ENCODE peak calls at places on chromosomes 13 and 19, in six cellular contexts. One of them, this sample, is unnamed.
A peak's percentile ranks its signal among the peaks of the same experiment; 100 is the strongest.

GRCh38 chr19:2032296-2032941 is 16.9 kb upstream of the BTBD2 start:
- DNase-seq in GM12878: no peak
- DNase-seq in HCT116: peak; percentile 84
- DNase-seq in K562: no peak
- DNase-seq in endothelial cell of umbilical vein: peak; percentile 92
- DNase-seq in HepG2: no peak
- DNase-seq in this sample: peak; percentile 55

GRCh38 chr13:22195726-22196125 is 524.9 kb downstream of the FGF9 start:
- DNase-seq in GM12878: no peak
- DNase-seq in HCT116: no peak
- DNase-seq in K562: no peak
- DNase-seq in endothelial cell of umbilical vein: no peak
- DNase-seq in HepG2: no peak
- DNase-seq in this sample: no peak

GRCh38 chr19:45809643-45810159 is 5.4 kb downstream of the RSPH6A start:
- DNase-seq in GM12878: no peak
- DNase-seq in HCT116: no peak
- DNase-seq in K562: peak; percentile 53
- DNase-seq in endothelial cell of umbilical vein: peak; percentile 70
- DNase-seq in HepG2: no peak
- DNase-seq in this sample: no peak

GRCh38 chr19:51798958-51799310 is 4.0 kb downstream of the FPR3 start:
- DNase-seq in GM12878: no peak
- DNase-seq in HCT116: no peak
- DNase-seq in K562: no peak
- DNase-seq in endothelial cell of umbilical vein: no peak
- DNase-seq in HepG2: no peak
- DNase-seq in this sample: no peak

GRCh38 chr13:24650157-24650556 is 30.1 kb upstream of the ATP12A start:
- DNase-seq in GM12878: no peak
- DNase-seq in HCT116: no peak
- DNase-seq in K562: no peak
- DNase-seq in endothelial cell of umbilical vein: no peak
- DNase-seq in HepG2: no peak
- DNase-seq in this sample: no peak

GRCh38 chr19:45496349-45496953 is 396 bp downstream of the RTN2 start:
- DNase-seq in GM12878: no peak
- DNase-seq in HCT116: no peak
- DNase-seq in K562: peak; percentile 61
- DNase-seq in endothelial cell of umbilical vein: peak; percentile 29
- DNase-seq in HepG2: no peak
- DNase-seq in this sample: peak; percentile 91

GRCh38 chr19:5094768-5095567 is 126.1 kb downstream of the KDM4B start:
- DNase-seq in GM12878: no peak
- DNase-seq in HCT116: no peak
- DNase-seq in K562: no peak
- DNase-seq in endothelial cell of umbilical vein: no peak
- DNase-seq in HepG2: no peak
- DNase-seq in this sample: no peak

GRCh38 chr13:109336730-109337129 is 449.7 kb downstream of the IRS2 start:
- DNase-seq in GM12878: no peak
- DNase-seq in HCT116: no peak
- DNase-seq in K562: no peak
- DNase-seq in endothelial cell of umbilical vein: no peak
- DNase-seq in HepG2: no peak
- DNase-seq in this sample: no peak

GRCh38 chr19:7947939-7948338 is 4.5 kb upstream of the TIMM44 start:
- DNase-seq in GM12878: no peak
- DNase-seq in HCT116: no peak
- DNase-seq in K562: no peak
- DNase-seq in endothelial cell of umbilical vein: no peak
- DNase-seq in HepG2: no peak
- DNase-seq in this sample: no peak

GRCh38 chr13:100269837-100270236 is 180.9 kb downstream of the PCCA start:
- DNase-seq in GM12878: no peak
- DNase-seq in HCT116: no peak
- DNase-seq in K562: no peak
- DNase-seq in endothelial cell of umbilical vein: peak; percentile 93
- DNase-seq in HepG2: no peak
- DNase-seq in this sample: no peak

GRCh38 chr13:91123456-91124127 is 223.9 kb upstream of the MIR17HG start:
- DNase-seq in GM12878: no peak
- DNase-seq in HCT116: no peak
- DNase-seq in K562: no peak
- DNase-seq in endothelial cell of umbilical vein: no peak
- DNase-seq in HepG2: no peak
- DNase-seq in this sample: no peak

GRCh38 chr19:50430888-50431342 is 1.8 kb upstream of the MYBPC2 start:
- DNase-seq in GM12878: no peak
- DNase-seq in HCT116: no peak
- DNase-seq in K562: no peak
- DNase-seq in endothelial cell of umbilical vein: no peak
- DNase-seq in HepG2: no peak
- DNase-seq in this sample: no peak

GRCh38 chr13:110250258-110250891 is 56.6 kb downstream of the COL4A1 start:
- DNase-seq in GM12878: no peak
- DNase-seq in HCT116: no peak
- DNase-seq in K562: no peak
- DNase-seq in endothelial cell of umbilical vein: peak; percentile 64
- DNase-seq in HepG2: no peak
- DNase-seq in this sample: no peak

GRCh38 chr19:49069026-49069425 is 3.5 kb downstream of the KCNA7 start:
- DNase-seq in GM12878: no peak
- DNase-seq in HCT116: no peak
- DNase-seq in K562: no peak
- DNase-seq in endothelial cell of umbilical vein: no peak
- DNase-seq in HepG2: no peak
- DNase-seq in this sample: no peak

GRCh38 chr19:49070416-49070815 is 2.1 kb downstream of the KCNA7 start:
- DNase-seq in GM12878: no peak
- DNase-seq in HCT116: no peak
- DNase-seq in K562: no peak
- DNase-seq in endothelial cell of umbilical vein: no peak
- DNase-seq in HepG2: no peak
- DNase-seq in this sample: no peak

GRCh38 chr19:49071860-49072547 is 495 bp downstream of the KCNA7 start:
- DNase-seq in GM12878: no peak
- DNase-seq in HCT116: no peak
- DNase-seq in K562: peak; percentile 84
- DNase-seq in endothelial cell of umbilical vein: no peak
- DNase-seq in HepG2: no peak
- DNase-seq in this sample: no peak

DNA sequence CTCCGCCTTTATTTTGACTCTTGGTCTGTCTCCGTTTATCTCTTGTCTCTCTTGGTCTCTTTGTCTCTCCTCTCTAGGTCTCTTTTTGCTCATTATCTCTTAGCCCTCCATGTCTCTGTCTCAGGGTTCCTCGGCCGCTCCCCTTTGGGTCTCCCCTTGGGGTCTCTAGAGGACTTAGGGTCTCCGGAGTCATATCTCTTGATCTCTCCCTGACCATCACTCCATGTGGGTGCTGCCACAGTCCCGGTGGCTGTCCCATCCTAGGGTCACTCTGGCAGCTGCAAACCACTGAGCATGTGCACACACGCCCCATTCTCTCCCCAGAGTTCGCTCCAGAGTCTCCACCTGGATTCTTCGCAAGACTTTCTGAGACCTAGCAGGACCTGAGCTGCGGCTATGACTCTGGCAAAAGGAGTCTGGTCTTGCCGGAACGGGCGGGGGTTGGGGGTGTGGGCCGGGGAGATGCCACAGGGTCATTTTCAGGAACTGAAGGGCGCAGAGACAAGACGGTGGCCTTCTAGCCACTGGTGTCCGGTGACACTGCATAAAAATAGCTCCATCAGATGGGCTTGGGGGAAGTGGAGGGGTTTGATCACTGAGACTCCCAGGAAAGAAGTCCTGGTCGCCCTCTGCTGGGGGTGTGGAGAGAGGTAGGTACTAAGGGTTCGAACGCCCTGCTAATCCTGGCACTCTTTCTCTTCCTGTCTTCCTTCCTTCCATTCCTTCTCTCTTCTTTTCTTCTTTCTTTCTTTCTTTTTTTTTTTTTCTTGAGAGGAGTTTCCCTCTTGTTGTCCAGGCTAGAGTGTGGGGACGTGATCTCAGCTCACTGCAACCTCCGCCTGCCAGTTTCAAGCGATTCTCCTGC is 1.2 kb upstream of the KCNA7 start:
- DNase-seq in GM12878: no peak
- DNase-seq in HCT116: peak; percentile 45
- DNase-seq in K562: peak; percentile 84
- DNase-seq in endothelial cell of umbilical vein: no peak
- DNase-seq in HepG2: peak; percentile 32
- DNase-seq in this sample: no peak
- TF ChIP-seq EZH2 in GM12878: no peak
- TF ChIP-seq EZH2 in HCT116: no peak
- TF ChIP-seq EZH2 in K562: no peak
- TF ChIP-seq EZH2 in endothelial cell of umbilical vein: no peak
- TF ChIP-seq EZH2 in HepG2: no peak
- TF ChIP-seq EZH2 in this sample: no peak

GRCh38 chr19:18290250-18291018 is 9.0 kb upstream of the JUND start:
- DNase-seq in GM12878: peak; percentile 79
- DNase-seq in HCT116: no peak
- DNase-seq in K562: peak; percentile 37
- DNase-seq in endothelial cell of umbilical vein: no peak
- DNase-seq in HepG2: no peak
- DNase-seq in this sample: no peak

GRCh38 chr19:18292810-18293641 is 11.6 kb upstream of the JUND start:
- DNase-seq in GM12878: no peak
- DNase-seq in HCT116: peak; percentile 73
- DNase-seq in K562: peak; percentile 91
- DNase-seq in endothelial cell of umbilical vein: peak; percentile 70
- DNase-seq in HepG2: peak; percentile 75
- DNase-seq in this sample: peak; percentile 79

GRCh38 chr19:18292460-18292809 is 11.0 kb upstream of the JUND start:
- DNase-seq in GM12878: no peak
- DNase-seq in HCT116: no peak
- DNase-seq in K562: no peak
- DNase-seq in endothelial cell of umbilical vein: peak; percentile 53
- DNase-seq in HepG2: no peak
- DNase-seq in this sample: peak; percentile 82

GRCh38 chr19:18291019-18291524 is 9.7 kb upstream of the JUND start:
- DNase-seq in GM12878: no peak
- DNase-seq in HCT116: no peak
- DNase-seq in K562: no peak
- DNase-seq in endothelial cell of umbilical vein: no peak
- DNase-seq in HepG2: no peak
- DNase-seq in this sample: no peak

DNA sequence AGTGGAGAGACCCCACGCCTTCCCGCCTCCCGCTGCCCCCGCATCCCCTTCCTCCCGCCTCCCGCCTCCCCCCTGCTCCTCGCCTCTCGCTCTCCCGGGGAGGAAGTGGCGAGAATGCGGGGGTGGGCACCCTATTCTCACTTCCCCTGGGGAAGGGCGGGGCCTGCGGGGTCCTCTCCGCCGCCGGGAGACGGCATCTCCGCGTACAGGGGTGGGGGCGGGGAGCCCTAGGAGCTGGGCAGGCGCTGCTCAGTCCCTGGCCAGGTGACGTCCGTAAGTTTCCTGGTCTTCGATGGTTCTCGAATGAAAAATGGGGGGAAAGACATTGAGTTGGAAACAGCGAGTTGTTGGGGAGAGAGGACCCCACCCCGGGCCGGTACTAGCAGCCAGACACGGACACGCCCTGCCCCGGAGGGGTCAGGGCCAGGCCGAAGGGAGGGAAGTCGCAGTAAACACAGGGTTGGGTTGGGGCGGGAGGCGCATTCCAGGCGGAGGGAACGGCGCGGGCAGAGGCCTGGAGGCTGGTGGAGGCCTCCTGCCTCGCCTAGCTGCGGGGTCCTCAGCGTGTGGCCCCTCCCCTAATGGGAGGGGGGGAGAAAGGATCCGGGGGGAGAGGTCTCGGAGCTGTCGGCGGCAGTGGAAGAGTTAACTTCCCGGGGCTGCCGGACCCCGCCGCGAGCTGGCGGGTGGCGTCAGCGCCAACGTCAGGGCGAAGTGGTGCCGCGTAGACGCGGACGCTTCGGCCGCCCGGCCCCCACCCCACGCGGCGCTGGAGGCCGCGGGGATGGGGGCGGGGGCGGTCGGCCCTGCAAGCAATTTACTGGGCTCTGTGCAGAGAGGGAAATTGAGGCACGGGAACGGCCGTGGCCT is 10.4 kb upstream of the JUND start:
- DNase-seq in GM12878: no peak
- DNase-seq in HCT116: no peak
- DNase-seq in K562: peak; percentile 94
- DNase-seq in endothelial cell of umbilical vein: peak; percentile 72
- DNase-seq in HepG2: peak; percentile 51
- DNase-seq in this sample: peak; percentile 88
- TF ChIP-seq POLR2A in GM12878: peak; percentile 72
- TF ChIP-seq POLR2A in HCT116: peak; percentile 2
- TF ChIP-seq POLR2A in K562: peak; percentile 79
- TF ChIP-seq POLR2A in endothelial cell of umbilical vein: peak; percentile 35
- TF ChIP-seq POLR2A in HepG2: no peak
- TF ChIP-seq POLR2A in this sample: no peak

DNA sequence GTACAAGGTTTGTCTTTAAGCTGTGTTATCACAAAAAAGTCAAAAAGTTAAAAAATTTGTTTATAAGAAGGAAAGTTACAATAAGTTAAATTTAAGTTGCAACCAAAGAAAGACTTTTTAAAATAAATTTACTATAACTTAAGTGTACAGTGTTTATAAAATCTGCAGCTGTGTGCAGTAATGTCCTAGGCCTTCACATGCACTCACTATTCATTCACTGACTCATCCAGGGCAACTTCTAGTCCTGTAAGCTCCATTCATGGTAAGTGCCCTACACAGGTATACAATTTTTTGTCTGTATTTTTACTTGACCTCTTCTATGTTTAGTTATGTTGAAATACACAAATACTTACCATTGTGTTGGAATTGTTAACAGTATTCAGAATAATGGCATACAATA is 667.9 kb upstream of the SLITRK5 start:
- DNase-seq in GM12878: no peak
- DNase-seq in HCT116: no peak
- DNase-seq in K562: no peak
- DNase-seq in endothelial cell of umbilical vein: no peak
- DNase-seq in HepG2: no peak
- DNase-seq in this sample: no peak
- TF ChIP-seq EZH2 in GM12878: no peak
- TF ChIP-seq EZH2 in HCT116: no peak
- TF ChIP-seq EZH2 in K562: no peak
- TF ChIP-seq EZH2 in endothelial cell of umbilical vein: no peak
- TF ChIP-seq EZH2 in HepG2: no peak
- TF ChIP-seq EZH2 in this sample: no peak

GRCh38 chr19:39124136-39124764 is 1.3 kb upstream of the PAK4 start:
- DNase-seq in GM12878: no peak
- DNase-seq in HCT116: no peak
- DNase-seq in K562: no peak
- DNase-seq in endothelial cell of umbilical vein: no peak
- DNase-seq in HepG2: peak; percentile 33
- DNase-seq in this sample: no peak

GRCh38 chr19:39126312-39126561 is 651 bp downstream of the PAK4 start:
- DNase-seq in GM12878: no peak
- DNase-seq in HCT116: no peak
- DNase-seq in K562: no peak
- DNase-seq in endothelial cell of umbilical vein: no peak
- DNase-seq in HepG2: no peak
- DNase-seq in this sample: no peak

GRCh38 chr19:39125199-39125553 is 410 bp upstream of the PAK4 start:
- DNase-seq in GM12878: no peak
- DNase-seq in HCT116: no peak
- DNase-seq in K562: no peak
- DNase-seq in endothelial cell of umbilical vein: no peak
- DNase-seq in HepG2: no peak
- DNase-seq in this sample: no peak

GRCh38 chr19:39126593-39127187 is 1.1 kb downstream of the PAK4 start:
- DNase-seq in GM12878: no peak
- DNase-seq in HCT116: no peak
- DNase-seq in K562: no peak
- DNase-seq in endothelial cell of umbilical vein: peak; percentile 30
- DNase-seq in HepG2: peak; percentile 89
- DNase-seq in this sample: no peak

GRCh38 chr19:39125554-39126311 is at the start of gene PAK4:
- DNase-seq in GM12878: peak; percentile 82
- DNase-seq in HCT116: peak; percentile 96
- DNase-seq in K562: peak; percentile 100
- DNase-seq in endothelial cell of umbilical vein: peak; percentile 97
- DNase-seq in HepG2: peak; percentile 94
- DNase-seq in this sample: peak; percentile 84
- TF ChIP-seq POLR2A in GM12878: peak; percentile 92
- TF ChIP-seq POLR2A in HCT116: peak; percentile 51
- TF ChIP-seq POLR2A in K562: peak; percentile 89
- TF ChIP-seq POLR2A in endothelial cell of umbilical vein: peak; percentile 71
- TF ChIP-seq POLR2A in HepG2: peak; percentile 53
- TF ChIP-seq POLR2A in this sample: peak; percentile 67

This sample was measured in H1.